ENCODE peak calls at places on chromosomes 11 and 22, in five cellular contexts. Q is body of pancreas, W is A549, P is upper lobe of right lung, Z is GM12864. F is an unnamed sample.

GRCh38 chr11:13942908-13943505 is 19.5 kb upstream of the SPON1 start:
- DNase-seq in P (no peak), Z (no peak), Q (no peak), W (no peak), F (no peak)

GRCh38 chr22:43843783-43844530 is 18.4 kb downstream of the SULT4A1 start:
- DNase-seq in Q (no peak), W (no peak), P (no peak), Z (no peak), F (no peak)

GRCh38 chr11:119030029-119030328 is 698 bp downstream of the SLC37A4 start:
- DNase-seq in Q (no peak), W (no peak), Z (no peak), P (no peak), F (no peak)

GRCh38 chr11:2742611-2743426 is 43.0 kb upstream of the KCNQ1OT1 start:
- DNase-seq in Q (no peak), W (no peak), P (peak), Z (no peak), F (no peak)

GRCh38 chr11:86174101-86175046 is 70.2 kb upstream of the EED start:
- DNase-seq in W (peak), Z (no peak), P (no peak), Q (peak), F (peak)

GRCh38 chr11:67356867-67357561 is 3.7 kb upstream of the POLD4 start:
- DNase-seq in W (peak), P (peak), Q (peak), Z (no peak), F (no peak)

GRCh38 chr11:57278721-57279095 is 41.7 kb upstream of the APLNR start:
- DNase-seq in Z (no peak), W (no peak), Q (no peak), P (no peak), F (no peak)

GRCh38 chr11:4991066-4991465 is 3.6 kb upstream of the OR51L1 start:
- DNase-seq in Z (no peak), W (peak), Q (no peak), P (no peak), F (no peak)

GRCh38 chr11:63682045-63682915 is 980 bp downstream of the RTN3 start:
- DNase-seq in W (peak), Z (no peak), P (no peak), Q (peak), F (no peak)

GRCh38 chr11:36564376-36565032 is 3.3 kb upstream of the RAG1 start:
- DNase-seq in W (peak), Q (peak), Z (no peak), P (no peak), F (peak)

GRCh38 chr11:57087966-57088365 is 93.8 kb upstream of the LRRC55 start:
- DNase-seq in W (no peak), P (no peak), Z (no peak), Q (no peak), F (no peak)

GRCh38 chr11:19433791-19434190 is 193.0 kb upstream of the E2F8 start:
- DNase-seq in W (no peak), P (no peak), Q (no peak), Z (no peak), F (no peak)

GRCh38 chr11:47980093-47980906 is at the start of gene PTPRJ:
- DNase-seq in Q (peak), P (peak), W (peak), Z (no peak), F (no peak)

GRCh38 chr11:69874178-69874983 is 55.2 kb upstream of the FGF3 start:
- DNase-seq in Q (no peak), Z (no peak), P (peak), W (no peak), F (no peak)

GRCh38 chr11:126746443-126746842 is 254.1 kb downstream of the KIRREL3 start:
- DNase-seq in P (no peak), Q (no peak), W (no peak), Z (no peak), F (no peak)

GRCh38 chr11:2735053-2735589 is 35.3 kb upstream of the KCNQ1OT1 start:
- DNase-seq in Z (no peak), Q (no peak), P (no peak), W (no peak), F (no peak)

GRCh38 chr11:1506981-1507380 is 20.4 kb upstream of the MOB2 start:
- DNase-seq in W (no peak), Z (no peak), P (no peak), Q (no peak), F (no peak)

GRCh38 chr11:125268611-125269010 is 104.1 kb downstream of the PKNOX2 start:
- DNase-seq in Q (no peak), W (no peak), Z (no peak), P (peak), F (no peak)

GRCh38 chr11:108147150-108147549 is 25.8 kb downstream of the ACAT1 start:
- DNase-seq in Z (no peak), W (no peak), P (no peak), Q (no peak), F (no peak)

GRCh38 chr22:47437636-47438035 is 675.2 kb downstream of the TBC1D22A start:
- DNase-seq in W (no peak), P (no peak), Z (no peak), Q (no peak), F (no peak)

GRCh38 chr22:47377926-47378560 is 615.6 kb downstream of the TBC1D22A start:
- DNase-seq in Q (no peak), W (no peak), P (peak), Z (no peak), F (no peak)

GRCh38 chr11:66317322-66317765 is 500 bp upstream of the CD248 start:
- DNase-seq in W (no peak), P (peak), Z (no peak), Q (no peak), F (peak)

GRCh38 chr22:37449281-37449680 is 22.0 kb upstream of the ELFN2 start:
- DNase-seq in P (no peak), Z (no peak), W (no peak), Q (no peak), F (no peak)

GRCh38 chr11:82823635-82824614 is 76.3 kb downstream of the PRCP start:
- DNase-seq in Q (no peak), P (no peak), W (no peak), Z (no peak), F (no peak)

GRCh38 chr11:82814379-82814778 is 80.7 kb upstream of the FAM181B start:
- DNase-seq in Q (no peak), W (no peak), Z (no peak), P (no peak), F (no peak)

GRCh38 chr11:82818399-82819043 is 81.7 kb downstream of the PRCP start:
- DNase-seq in P (no peak), Q (no peak), Z (no peak), W (no peak), F (no peak)
- TF ChIP-seq CTCF in P (no peak), Q (no peak), Z (no peak), W (peak), F (no peak)

GRCh38 chr22:20019661-20020532 is 1.0 kb upstream of the TANGO2 start:
- DNase-seq in Z (no peak), W (no peak), P (no peak), Q (peak), F (no peak)
- H3K4me3 ChIP-seq in Z (peak), W (peak), P (peak), Q (no peak), F (no peak)

GRCh38 chr11:134393638-134394037 is 18.4 kb downstream of the B3GAT1 start:
- DNase-seq in P (no peak), Q (no peak), Z (no peak), W (peak), F (no peak)
- TF ChIP-seq CTCF in P (peak), Q (peak), Z (peak), W (no peak), F (no peak)

GRCh38 chr22:19766506-19767426 is 6.2 kb downstream of the TBX1 start:
- DNase-seq in P (peak), Z (no peak), Q (peak), W (no peak), F (no peak)

GRCh38 chr22:19765477-19766234 is 5.1 kb downstream of the TBX1 start:
- DNase-seq in Z (no peak), P (no peak), W (no peak), Q (no peak), F (no peak)

GRCh38 chr22:19767427-19768380 is 7.1 kb downstream of the TBX1 start:
- DNase-seq in W (no peak), P (no peak), Z (no peak), Q (no peak), F (no peak)

GRCh38 chr22:19764636-19765476 is 4.3 kb downstream of the TBX1 start:
- DNase-seq in P (no peak), W (no peak), Q (no peak), Z (no peak), F (no peak)

DNA sequence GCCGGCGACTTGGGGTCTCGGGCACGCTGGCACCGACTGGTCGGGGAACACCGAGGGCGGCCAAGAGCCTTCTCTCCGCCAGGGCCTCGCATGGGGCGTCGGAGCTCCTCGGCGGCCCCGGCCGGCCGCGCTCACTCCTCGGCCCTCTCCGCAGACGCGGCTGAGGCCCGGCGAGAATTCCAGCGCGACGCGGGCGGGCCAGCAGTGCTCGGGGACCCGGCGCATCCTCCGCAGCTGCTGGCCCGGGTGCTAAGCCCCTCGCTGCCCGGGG is 5.6 kb downstream of the TBX1 start:
- DNase-seq in Z (no peak), Q (no peak), P (no peak), W (no peak), F (no peak)
- H3K4me3 ChIP-seq in Z (no peak), Q (no peak), P (peak), W (no peak), F (no peak)

GRCh38 chr11:74100735-74101134 is 70.1 kb downstream of the C2CD3 start:
- DNase-seq in P (no peak), W (no peak), Z (no peak), Q (no peak), F (no peak)

GRCh38 chr11:74092425-74092824 is 78.4 kb downstream of the C2CD3 start:
- DNase-seq in Q (no peak), W (no peak), Z (no peak), P (no peak), F (no peak)

GRCh38 chr11:74100231-74100630 is 70.6 kb downstream of the C2CD3 start:
- DNase-seq in Q (no peak), Z (no peak), W (no peak), P (no peak), F (no peak)

GRCh38 chr11:74094393-74094792 is 76.4 kb downstream of the C2CD3 start:
- DNase-seq in Q (no peak), Z (no peak), W (no peak), P (no peak), F (no peak)

DNA sequence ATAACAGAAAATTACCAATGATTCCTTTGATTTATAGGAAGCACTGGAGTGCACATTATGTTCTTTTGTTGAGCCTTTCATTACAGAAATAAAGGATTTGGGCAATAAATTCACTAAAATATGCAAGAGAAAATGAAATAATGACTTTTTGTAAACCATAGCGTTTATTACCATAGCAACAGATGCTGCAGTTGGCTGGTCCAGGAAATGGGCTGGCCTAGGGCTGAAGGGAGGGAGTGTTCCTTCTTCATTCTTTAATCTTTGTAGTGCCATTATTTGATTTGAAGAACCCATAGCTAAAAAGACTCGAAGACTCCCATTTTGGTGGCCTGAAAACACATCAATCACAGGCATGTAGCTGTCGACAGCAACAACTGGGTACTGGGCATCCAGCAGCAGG is 73.0 kb downstream of the C2CD3 start:
- DNase-seq in Q (no peak), Z (no peak), P (no peak), W (no peak), F (no peak)
- TF ChIP-seq CTCF in Q (no peak), Z (no peak), P (no peak), W (no peak), F (no peak)

DNA sequence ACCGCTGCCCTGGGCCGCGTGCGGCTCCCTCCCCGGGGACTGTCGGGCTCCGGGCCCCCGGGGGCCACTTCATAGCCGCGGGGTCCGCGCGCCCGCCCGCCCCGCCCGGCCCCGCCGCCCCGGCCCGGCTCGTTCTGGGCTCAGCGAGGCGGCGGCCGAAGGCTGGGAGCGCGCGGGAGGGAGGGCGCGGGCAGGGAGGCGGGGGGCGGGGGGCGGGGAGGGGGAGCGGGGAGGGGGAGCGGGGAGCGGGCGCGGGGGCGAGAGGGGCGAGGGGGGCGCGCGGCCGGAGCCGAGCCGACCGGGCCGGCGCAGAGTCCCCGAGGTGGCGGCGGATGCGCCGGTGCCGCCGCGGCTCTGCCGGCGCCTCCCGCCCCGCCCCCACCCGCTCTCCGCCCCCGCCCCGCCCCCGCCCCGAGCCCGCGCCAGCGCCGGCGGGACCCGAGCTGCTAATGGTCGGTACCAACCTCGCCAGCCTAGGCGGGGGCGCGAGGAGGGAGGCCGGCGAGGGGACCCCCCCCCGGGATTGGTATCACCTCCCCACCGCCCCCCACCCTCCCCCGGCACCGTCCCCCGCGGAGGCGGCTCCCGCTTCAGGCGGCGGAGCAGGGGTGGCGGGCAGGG is at the start of gene B3GAT1:
- DNase-seq in P (no peak), W (no peak), Z (no peak), Q (no peak), F (no peak)
- H3K4me3 ChIP-seq in P (peak), W (peak), Z (no peak), Q (no peak), F (no peak)

GRCh38 chr11:17932472-17932871 is 80.4 kb downstream of the SERGEF start:
- DNase-seq in W (no peak), Z (no peak), Q (no peak), P (no peak), F (no peak)
- TF ChIP-seq CTCF in W (peak), Z (no peak), Q (no peak), P (no peak), F (no peak)

GRCh38 chr22:36236338-36237319 is 2.7 kb downstream of the APOL2 start:
- DNase-seq in P (no peak), Q (no peak), W (no peak), Z (no peak), F (no peak)
- H3K4me3 ChIP-seq in P (peak), Q (no peak), W (no peak), Z (peak), F (no peak)

DNA sequence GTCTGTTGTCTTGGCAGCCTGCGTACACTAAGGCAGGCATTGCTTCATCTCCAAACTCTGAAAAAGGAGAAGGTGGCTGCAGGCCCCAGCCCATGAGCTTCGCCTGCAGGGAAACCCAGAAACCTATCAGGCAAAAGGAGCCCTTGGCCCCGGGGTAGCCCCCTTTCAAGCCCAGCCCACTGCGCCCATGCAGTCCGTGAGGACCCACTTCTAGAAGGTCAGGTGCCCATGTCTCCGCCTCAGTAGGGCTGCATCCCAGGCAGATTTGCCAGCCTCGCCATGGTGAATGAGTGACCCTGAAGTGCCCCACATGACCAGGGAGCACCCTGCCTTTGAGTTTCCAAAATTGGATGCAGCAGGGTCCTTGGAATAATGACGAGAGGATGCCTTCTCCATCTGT is 1158.4 kb downstream of the BRD1 start:
- DNase-seq in P (no peak), Z (no peak), Q (no peak), W (no peak), F (no peak)
- TF ChIP-seq CTCF in P (no peak), Z (no peak), Q (no peak), W (no peak), F (no peak)

GRCh38 chr11:111631666-111632039 is 29.4 kb downstream of the SIK2 start:
- DNase-seq in Z (no peak), Q (no peak), W (no peak), P (no peak), F (peak)

GRCh38 chr11:111632798-111633197 is 30.5 kb downstream of the SIK2 start:
- DNase-seq in Q (no peak), Z (no peak), P (no peak), W (no peak), F (no peak)

GRCh38 chr11:111634981-111635705 is 32.9 kb downstream of the SIK2 start:
- DNase-seq in Q (no peak), P (no peak), Z (no peak), W (no peak), F (peak)

GRCh38 chr11:111633756-111634362 is 31.6 kb downstream of the SIK2 start:
- DNase-seq in Q (no peak), P (no peak), Z (no peak), W (no peak), F (no peak)

GRCh38 chr11:111633248-111633647 is 31.0 kb downstream of the SIK2 start:
- DNase-seq in Z (no peak), P (no peak), W (no peak), Q (no peak), F (no peak)
- H3K4me3 ChIP-seq in Z (no peak), P (no peak), W (no peak), Q (no peak), F (no peak)

F was measured in HFF-Myc.